ENCODE peak calls at places on chromosome X, in eight cellular contexts. S is mesendoderm; A is mammary epithelial cell; P is left ventricle myocardium inferior; U is CD8-positive, alpha-beta T cell; M is tibial nerve; X is CD8-positive, alpha-beta memory T cell; B is heart right ventricle. N is an unnamed sample.

GRCh38 chrX:129653985-129654651 is 638 bp downstream of the APLN start:
- DNase-seq in S (no peak), A (peak; percentile 23), P (peak; percentile 41), U (no peak), M (no peak), X (no peak), B (no peak), N (peak; percentile 45)

GRCh38 chrX:79366888-79367749 is at the start of gene ITM2A:
- DNase-seq in S (peak; percentile 79), A (peak; percentile 19), P (peak; percentile 32), U (peak; percentile 73), M (peak; percentile 17), X (peak; percentile 22), B (peak; percentile 32), N (peak; percentile 65)

GRCh38 chrX:10121787-10122186 is 35.0 kb upstream of the CLCN4 start:
- DNase-seq in S (no peak), A (no peak), P (no peak), U (no peak), M (no peak), X (no peak), B (no peak), N (no peak)

GRCh38 chrX:10636851-10637250 is 16.5 kb upstream of the MID1 start:
- DNase-seq in S (no peak), A (no peak), P (no peak), U (no peak), M (no peak), X (no peak), B (no peak), N (no peak)

GRCh38 chrX:56382278-56382677 is 150.1 kb downstream of the KLF8 start:
- DNase-seq in S (no peak), A (no peak), P (no peak), U (no peak), M (no peak), X (no peak), B (no peak), N (no peak)

GRCh38 chrX:10633722-10634121 is 13.3 kb upstream of the MID1 start:
- DNase-seq in S (peak; percentile 64), A (peak; percentile 90), P (peak; percentile 12), U (no peak), M (peak; percentile 39), X (no peak), B (peak; percentile 22), N (peak; percentile 31)

GRCh38 chrX:44946771-44947170 is 73.8 kb downstream of the KDM6A start:
- DNase-seq in S (no peak), A (peak; percentile 20), P (no peak), U (no peak), M (no peak), X (no peak), B (no peak), N (no peak)

GRCh38 chrX:96906741-96907140 is 23.0 kb downstream of the RPA4 start:
- DNase-seq in S (no peak), A (peak; percentile 8), P (no peak), U (no peak), M (no peak), X (no peak), B (no peak), N (no peak)

GRCh38 chrX:18354369-18355329 is at the start of gene SCML2:
- DNase-seq in S (peak; percentile 39), A (peak; percentile 2), P (peak; percentile 38), U (peak; percentile 19), M (peak; percentile 4), X (no peak), B (peak; percentile 17), N (peak; percentile 55)

GRCh38 chrX:128619490-128619889 is 567.3 kb upstream of the ACTRT1 start:
- DNase-seq in S (peak; percentile 28), A (no peak), P (no peak), U (no peak), M (no peak), X (no peak), B (no peak), N (no peak)

GRCh38 chrX:56232221-56233082 is at the start of gene KLF8:
- DNase-seq in S (peak; percentile 90), A (peak; percentile 71), P (peak; percentile 46), U (peak; percentile 25), M (peak; percentile 34), X (no peak), B (peak; percentile 27), N (peak; percentile 62)

GRCh38 chrX:115393271-115393670 is 103.8 kb downstream of the LUZP4 start:
- DNase-seq in S (no peak), A (peak; percentile 76), P (no peak), U (no peak), M (no peak), X (no peak), B (no peak), N (no peak)

GRCh38 chrX:154597221-154597620 is 12.3 kb downstream of the CTAG1A start:
- DNase-seq in S (peak; percentile 5), A (no peak), P (no peak), U (no peak), M (no peak), X (no peak), B (no peak), N (peak; percentile 4)

GRCh38 chrX:102835504-102836146 is 101.4 kb upstream of the RAB40AL start:
- DNase-seq in S (peak; percentile 46), A (peak; percentile 23), P (no peak), U (no peak), M (peak; percentile 5), X (no peak), B (no peak), N (no peak)

GRCh38 chrX:20515841-20516461 is 249.2 kb upstream of the RPS6KA3 start:
- DNase-seq in S (peak; percentile 77), A (peak; percentile 89), P (no peak), U (no peak), M (no peak), X (no peak), B (no peak), N (no peak)

GRCh38 chrX:10173331-10173900 is 16.6 kb downstream of the CLCN4 start:
- DNase-seq in S (peak; percentile 96), A (peak; percentile 85), P (no peak), U (no peak), M (peak; percentile 63), X (no peak), B (peak; percentile 55), N (peak; percentile 84)

GRCh38 chrX:109733658-109734022 is 583 bp upstream of the ACSL4 start:
- DNase-seq in S (no peak), A (no peak), P (no peak), U (no peak), M (no peak), X (no peak), B (no peak), N (no peak)

GRCh38 chrX:36684053-36684452 is 324.1 kb upstream of the FAM47C start:
- DNase-seq in S (peak; percentile 8), A (no peak), P (no peak), U (no peak), M (no peak), X (no peak), B (no peak), N (no peak)

GRCh38 chrX:30822068-30822671 is 66.9 kb downstream of the TAB3 start:
- DNase-seq in S (peak; percentile 43), A (no peak), P (no peak), U (no peak), M (no peak), X (no peak), B (no peak), N (no peak)

GRCh38 chrX:107272431-107272921 is 66.1 kb downstream of the DNAAF6 start:
- DNase-seq in S (peak; percentile 65), A (no peak), P (no peak), U (peak; percentile 12), M (no peak), X (no peak), B (no peak), N (peak; percentile 33)

GRCh38 chrX:65463550-65463949 is 71.0 kb downstream of the LAS1L start:
- DNase-seq in S (peak; percentile 98), A (no peak), P (no peak), U (no peak), M (no peak), X (no peak), B (no peak), N (no peak)

DNA sequence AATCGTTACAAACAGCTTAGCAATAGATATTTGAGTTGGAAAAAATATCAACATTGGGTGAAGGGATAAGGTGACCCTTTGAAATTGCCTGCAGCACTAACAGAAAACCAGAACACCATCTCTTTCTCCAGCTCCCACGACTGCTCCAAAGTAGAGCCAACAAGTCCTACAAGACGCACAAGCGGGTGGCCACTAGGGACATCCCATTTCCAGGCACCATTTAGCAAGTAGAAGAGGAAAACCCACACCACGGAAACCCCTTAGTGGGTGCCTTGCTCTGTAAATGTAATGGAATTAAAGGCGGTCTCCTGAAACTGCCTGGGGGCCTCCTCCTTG is 1.9 kb downstream of the ARHGAP6 start:
- DNase-seq in S (peak; percentile 9), A (no peak), P (no peak), U (no peak), M (no peak), X (no peak), B (no peak), N (no peak)
- H3K27me3 ChIP-seq in S (peaks cover 2% of the 10 kb centered on the region), A (peaks cover 11% of the 10 kb centered on the region), P (peaks cover 28% of the 10 kb centered on the region), U (no peaks in the 10 kb centered on the region), M (no peaks in the 10 kb centered on the region), X (no peaks in the 10 kb centered on the region), B (peaks cover 88% of the 10 kb centered on the region), N (no peaks in the 10 kb centered on the region)

GRCh38 chrX:29627833-29628232 is 587.5 kb upstream of the MAGEB2 start:
- DNase-seq in S (no peak), A (no peak), P (no peak), U (no peak), M (no peak), X (no peak), B (no peak), N (no peak)
- H3K27ac ChIP-seq in S (no peak overlapping the region), A (no peak overlapping the region), P (no peak overlapping the region), U (no peak overlapping the region), M (no peak overlapping the region), X (no peak overlapping the region), B (no peak overlapping the region), N (no peak overlapping the region)

GRCh38 chrX:17081969-17082368 is 135.5 kb downstream of the REPS2 start:
- DNase-seq in S (peak; percentile 11), A (no peak), P (no peak), U (no peak), M (no peak), X (no peak), B (no peak), N (no peak)
- H3K27me3 ChIP-seq in S (no peaks in the 10 kb centered on the region), A (no peaks in the 10 kb centered on the region), P (no peaks in the 10 kb centered on the region), U (no peaks in the 10 kb centered on the region), M (no peaks in the 10 kb centered on the region), X (no peaks in the 10 kb centered on the region), B (peaks cover 60% of the 10 kb centered on the region), N (no peaks in the 10 kb centered on the region)

GRCh38 chrX:13717697-13718483 is 16.5 kb downstream of the TRAPPC2 start:
- DNase-seq in S (peak; percentile 54), A (no peak), P (peak; percentile 22), U (no peak), M (no peak), X (no peak), B (peak; percentile 8), N (no peak)
- H3K27ac ChIP-seq in S (no peak overlapping the region), A (no peak overlapping the region), P (peak overlapping the region; percentile 46), U (no peak overlapping the region), M (no peak overlapping the region), X (no peak overlapping the region), B (peak overlapping the region; percentile 13), N (no peak overlapping the region)

DNA sequence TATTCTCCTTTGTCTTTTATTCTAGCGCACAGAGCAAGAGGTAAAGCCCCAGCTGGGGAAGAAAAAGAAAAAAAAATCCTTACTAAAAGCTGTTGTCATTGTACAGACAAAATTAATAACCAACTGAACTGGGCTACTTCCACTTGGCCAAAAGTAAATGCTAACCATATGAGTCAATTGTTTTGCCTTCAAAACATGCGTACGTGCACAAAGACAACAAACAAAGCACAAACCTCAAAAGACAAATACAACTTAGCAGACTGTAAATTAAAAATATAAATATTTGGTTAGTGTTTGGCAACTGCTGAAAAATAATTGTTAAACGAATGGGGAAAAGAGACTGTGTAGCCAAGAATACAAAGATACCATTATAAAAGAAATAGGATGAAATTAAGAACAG is 5.9 kb downstream of the EDA2R start:
- DNase-seq in S (no peak), A (no peak), P (no peak), U (no peak), M (no peak), X (no peak), B (no peak), N (no peak)
- H3K27me3 ChIP-seq in S (no peaks in the 10 kb centered on the region), A (no peaks in the 10 kb centered on the region), P (no peaks in the 10 kb centered on the region), U (no peaks in the 10 kb centered on the region), M (no peaks in the 10 kb centered on the region), X (no peaks in the 10 kb centered on the region), B (no peaks in the 10 kb centered on the region), N (no peaks in the 10 kb centered on the region)